ENCODE peak calls at places on chromosomes 11 and 22, in four cellular contexts. W, K, E and I are unnamed samples.

GRCh38 chr11:104199041-104199440 is 35.1 kb upstream of the PDGFD start:
- DNase-seq in W (peak), K (no peak), E (no peak), I (no peak)

GRCh38 chr11:95563859-95564258 is 225.7 kb downstream of the FAM76B start:
- DNase-seq in W (peak), K (no peak), E (no peak), I (no peak)

GRCh38 chr11:29300441-29300840 is 716.4 kb downstream of the KCNA4 start:
- DNase-seq in W (peak), K (no peak), E (no peak), I (peak)

GRCh38 chr11:94885133-94885532 is 88.2 kb downstream of the CWC15 start:
- DNase-seq in W (no peak), K (no peak), E (no peak), I (no peak)

GRCh38 chr11:46417711-46418110 is 26.1 kb upstream of the CHRM4 start:
- DNase-seq in W (no peak), K (no peak), E (no peak), I (no peak)

GRCh38 chr11:16789560-16790483 is 51.4 kb downstream of the C11orf58 start:
- DNase-seq in W (no peak), K (no peak), E (no peak), I (no peak)

GRCh38 chr22:46065733-46066454 is 84.4 kb upstream of the PPARA start:
- DNase-seq in W (no peak), K (no peak), E (no peak), I (peak)

GRCh38 chr11:102853956-102854355 is 10.5 kb upstream of the MMP3 start:
- DNase-seq in W (no peak), K (no peak), E (no peak), I (no peak)

GRCh38 chr22:41620646-41621098 is at the start of gene DESI1:
- DNase-seq in W (no peak), K (no peak), E (no peak), I (no peak)